ENCODE peak calls at places on chromosomes 3 and 15, in nine cellular contexts. N, R, L, F, I, H, V, W and Y are unnamed samples.

GRCh38 chr3:16849240-16849639 is 35.5 kb upstream of the PLCL2 start:
- DNase-seq in N (peak; percentile 43), R (peak; percentile 39), L (peak; percentile 73), F (peak; percentile 50), I (no peak), H (peak; percentile 65), V (peak; percentile 30), W (no peak), Y (peak; percentile 28)

GRCh38 chr3:14324224-14324944 is 78.0 kb upstream of the SLC6A6 start:
- DNase-seq in N (no peak), R (no peak), L (no peak), F (no peak), I (peak; percentile 82), H (no peak), V (no peak), W (no peak), Y (no peak)

GRCh38 chr3:55486101-55486856 is 827 bp downstream of the WNT5A start:
- DNase-seq in N (peak; percentile 41), R (peak; percentile 36), L (peak; percentile 76), F (peak; percentile 74), I (peak; percentile 78), H (peak; percentile 63), V (no peak), W (no peak), Y (peak; percentile 50)

GRCh38 chr15:28123408-28124023 is 24.4 kb upstream of the OCA2 start:
- DNase-seq in N (peak; percentile 74), R (peak; percentile 90), L (peak; percentile 52), F (peak; percentile 69), I (peak; percentile 85), H (peak; percentile 77), V (peak; percentile 45), W (peak; percentile 76), Y (peak; percentile 84)

GRCh38 chr3:77825045-77825827 is 785.3 kb downstream of the ROBO2 start:
- DNase-seq in N (peak; percentile 33), R (no peak), L (peak; percentile 91), F (peak; percentile 68), I (peak; percentile 99), H (peak; percentile 68), V (peak; percentile 78), W (no peak), Y (no peak)

GRCh38 chr3:100891033-100891432 is 102.2 kb downstream of the ABI3BP start:
- DNase-seq in N (no peak), R (no peak), L (peak; percentile 75), F (no peak), I (peak; percentile 77), H (no peak), V (no peak), W (no peak), Y (no peak)

GRCh38 chr15:73679180-73679579 is 5.0 kb upstream of the CD276 start:
- DNase-seq in N (no peak), R (no peak), L (no peak), F (no peak), I (no peak), H (no peak), V (no peak), W (no peak), Y (no peak)

GRCh38 chr3:53680026-53680425 is 166.2 kb downstream of the CHDH start:
- DNase-seq in N (no peak), R (peak; percentile 39), L (no peak), F (no peak), I (no peak), H (no peak), V (no peak), W (peak; percentile 59), Y (no peak)

GRCh38 chr3:189712906-189713483 is 81.8 kb downstream of the TP63 start:
- DNase-seq in N (no peak), R (no peak), L (no peak), F (no peak), I (peak; percentile 88), H (no peak), V (no peak), W (no peak), Y (no peak)

GRCh38 chr15:84749111-84749991 is 959 bp downstream of the ZNF592 start:
- DNase-seq in N (peak; percentile 33), R (peak; percentile 66), L (peak; percentile 18), F (peak; percentile 39), I (peak; percentile 28), H (peak; percentile 28), V (peak; percentile 49), W (no peak), Y (peak; percentile 19)

GRCh38 chr15:58299311-58299850 is 132.4 kb upstream of the LIPC start:
- DNase-seq in N (no peak), R (no peak), L (peak; percentile 85), F (no peak), I (no peak), H (no peak), V (no peak), W (no peak), Y (no peak)

GRCh38 chr15:80576519-80577090 is 118.5 kb upstream of the ABHD17C start:
- DNase-seq in N (no peak), R (no peak), L (no peak), F (no peak), I (no peak), H (no peak), V (no peak), W (no peak), Y (no peak)

GRCh38 chr3:59313365-59313764 is 263.5 kb upstream of the CFAP20DC start:
- DNase-seq in N (peak; percentile 25), R (peak; percentile 81), L (no peak), F (no peak), I (peak; percentile 56), H (peak; percentile 54), V (peak; percentile 16), W (peak; percentile 42), Y (peak; percentile 71)

GRCh38 chr3:68256635-68257034 is 602.2 kb upstream of the SUCLG2 start:
- DNase-seq in N (no peak), R (peak; percentile 46), L (no peak), F (no peak), I (peak; percentile 1), H (no peak), V (no peak), W (peak; percentile 49), Y (peak; percentile 9)

GRCh38 chr15:58962136-58962535 is 25.3 kb upstream of the RNF111 start:
- DNase-seq in N (no peak), R (no peak), L (no peak), F (no peak), I (no peak), H (no peak), V (no peak), W (no peak), Y (no peak)

GRCh38 chr3:195094211-195094921 is 176.6 kb downstream of the XXYLT1 start:
- DNase-seq in N (no peak), R (peak; percentile 45), L (no peak), F (no peak), I (no peak), H (no peak), V (no peak), W (no peak), Y (no peak)

GRCh38 chr3:67646586-67647234 is 7.7 kb downstream of the SUCLG2 start:
- DNase-seq in N (no peak), R (no peak), L (peak; percentile 50), F (no peak), I (peak; percentile 71), H (no peak), V (peak; percentile 45), W (no peak), Y (no peak)

GRCh38 chr3:169218314-169218983 is 445.1 kb downstream of the MECOM start:
- DNase-seq in N (peak; percentile 32), R (peak; percentile 33), L (peak; percentile 63), F (peak; percentile 43), I (peak; percentile 82), H (peak; percentile 43), V (peak; percentile 80), W (no peak), Y (peak; percentile 70)

GRCh38 chr3:85864896-85865295 is 906.1 kb downstream of the CADM2 start:
- DNase-seq in N (no peak), R (no peak), L (peak; percentile 18), F (no peak), I (no peak), H (no peak), V (no peak), W (no peak), Y (no peak)

GRCh38 chr3:165196577-165197561 is 685 bp upstream of the SLITRK3 start:
- DNase-seq in N (no peak), R (peak; percentile 57), L (no peak), F (no peak), I (no peak), H (no peak), V (no peak), W (no peak), Y (peak; percentile 33)

GRCh38 chr3:122092460-122093165 is 37.5 kb downstream of the CD86 start:
- DNase-seq in N (peak; percentile 51), R (no peak), L (peak; percentile 5), F (no peak), I (peak; percentile 81), H (no peak), V (peak; percentile 56), W (no peak), Y (peak; percentile 15)

DNA sequence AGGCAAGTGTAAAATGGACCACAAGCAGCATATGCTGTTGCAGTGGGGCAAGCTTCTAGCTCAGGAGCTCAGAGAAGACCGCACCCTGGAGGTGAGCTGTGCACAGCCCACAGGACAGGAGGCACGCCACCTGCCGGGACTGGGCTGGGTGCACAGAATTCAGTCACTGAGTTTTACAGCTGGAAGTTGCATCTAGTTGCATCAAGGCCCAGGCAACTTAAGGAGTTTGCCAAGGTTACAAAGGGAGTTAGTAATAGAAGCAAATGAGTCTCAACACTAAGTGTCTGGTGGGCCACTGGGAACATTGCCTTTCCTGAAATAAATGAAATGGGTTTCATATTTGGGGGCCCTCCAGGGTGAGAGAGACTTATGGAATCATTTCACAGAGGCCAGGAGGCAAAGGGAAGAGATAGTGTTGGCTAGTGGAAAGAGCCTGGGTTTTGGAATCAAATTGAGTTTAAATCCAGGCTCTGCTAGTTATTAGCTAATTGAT is 36.0 kb upstream of the TIMP4 start:
- DNase-seq in N (no peak), R (no peak), L (no peak), F (no peak), I (peak; percentile 89), H (peak; percentile 66), V (peak; percentile 83), W (no peak), Y (no peak)
- TF ChIP-seq CTCF in N (peak; percentile 14), R (no peak), L (no peak), F (no peak), I (peak; percentile 97), H (no peak), V (peak; percentile 49), W (no peak), Y (no peak)

GRCh38 chr3:71045917-71046282 is 537.6 kb downstream of the FOXP1 start:
- DNase-seq in N (no peak), R (no peak), L (no peak), F (no peak), I (no peak), H (no peak), V (no peak), W (no peak), Y (no peak)
- TF ChIP-seq CTCF in N (no peak), R (no peak), L (no peak), F (no peak), I (no peak), H (no peak), V (no peak), W (no peak), Y (no peak)

GRCh38 chr3:64121750-64122311 is 98.5 kb upstream of the PSMD6 start:
- DNase-seq in N (no peak), R (no peak), L (no peak), F (no peak), I (no peak), H (no peak), V (no peak), W (no peak), Y (no peak)
- TF ChIP-seq CTCF in N (no peak), R (no peak), L (no peak), F (no peak), I (no peak), H (no peak), V (no peak), W (no peak), Y (no peak)

GRCh38 chr3:98148751-98149150 is 1.5 kb downstream of the OR5H14 start:
- DNase-seq in N (no peak), R (no peak), L (no peak), F (no peak), I (no peak), H (no peak), V (no peak), W (no peak), Y (no peak)
- TF ChIP-seq CTCF in N (no peak), R (no peak), L (no peak), F (no peak), I (no peak), H (no peak), V (no peak), W (no peak), Y (no peak)